ENCODE peak calls at places on chromosomes 3 and 15, in six cellular contexts. Z is ovary, G is upper lobe of left lung, C is HepG2, O is K562, H is transverse colon. I is an unnamed sample. For H3K4me1, the result is how much of the 10 kb centered on the place peaks cover.

GRCh38 chr3:106560451-106560966 is 691.7 kb upstream of the CBLB start:
- DNase-seq in Z (no peak), G (no peak), C (no peak), O (no peak), H (no peak), I (no peak)

GRCh38 chr3:161691677-161692076 is 195.1 kb downstream of the OTOL1 start:
- DNase-seq in Z (no peak), G (no peak), C (no peak), O (no peak), H (no peak), I (no peak)

GRCh38 chr3:12948371-12948770 is 107.0 kb upstream of the RPL32 start:
- DNase-seq in Z (no peak), G (no peak), C (no peak), O (no peak), H (no peak), I (no peak)

GRCh38 chr3:52299815-52300611 is 12.4 kb downstream of the GLYCTK start:
- DNase-seq in Z (peak), G (peak), C (peak), O (peak), H (no peak), I (no peak)

GRCh38 chr3:185688808-185689207 is 102.7 kb downstream of the SENP2 start:
- DNase-seq in Z (no peak), G (peak), C (peak), O (no peak), H (no peak), I (no peak)

GRCh38 chr15:39585871-39586301 is 5.0 kb downstream of the THBS1 start:
- DNase-seq in Z (no peak), G (no peak), C (no peak), O (no peak), H (peak), I (no peak)

GRCh38 chr15:54131410-54131809 is 153.2 kb downstream of the UNC13C start:
- DNase-seq in Z (no peak), G (no peak), C (no peak), O (no peak), H (no peak), I (no peak)

GRCh38 chr3:128479558-128480086 is 12.9 kb upstream of the DNAJB8 start:
- DNase-seq in Z (no peak), G (no peak), C (no peak), O (no peak), H (no peak), I (no peak)

GRCh38 chr15:61063875-61064320 is 165.2 kb downstream of the RORA start:
- DNase-seq in Z (no peak), G (no peak), C (no peak), O (no peak), H (peak), I (no peak)

GRCh38 chr3:160162440-160162839 is 62.8 kb upstream of the C3orf80 start:
- DNase-seq in Z (no peak), G (no peak), C (no peak), O (no peak), H (no peak), I (peak)

GRCh38 chr3:40691598-40691905 is 166.8 kb downstream of the ZNF621 start:
- DNase-seq in Z (no peak), G (no peak), C (peak), O (no peak), H (no peak), I (no peak)

GRCh38 chr3:143157957-143158548 is 38.5 kb downstream of the CHST2 start:
- DNase-seq in Z (no peak), G (no peak), C (no peak), O (no peak), H (no peak), I (no peak)
- TF ChIP-seq EP300 in Z (no peak), G (no peak), C (no peak), O (no peak), H (no peak), I (no peak)

DNA sequence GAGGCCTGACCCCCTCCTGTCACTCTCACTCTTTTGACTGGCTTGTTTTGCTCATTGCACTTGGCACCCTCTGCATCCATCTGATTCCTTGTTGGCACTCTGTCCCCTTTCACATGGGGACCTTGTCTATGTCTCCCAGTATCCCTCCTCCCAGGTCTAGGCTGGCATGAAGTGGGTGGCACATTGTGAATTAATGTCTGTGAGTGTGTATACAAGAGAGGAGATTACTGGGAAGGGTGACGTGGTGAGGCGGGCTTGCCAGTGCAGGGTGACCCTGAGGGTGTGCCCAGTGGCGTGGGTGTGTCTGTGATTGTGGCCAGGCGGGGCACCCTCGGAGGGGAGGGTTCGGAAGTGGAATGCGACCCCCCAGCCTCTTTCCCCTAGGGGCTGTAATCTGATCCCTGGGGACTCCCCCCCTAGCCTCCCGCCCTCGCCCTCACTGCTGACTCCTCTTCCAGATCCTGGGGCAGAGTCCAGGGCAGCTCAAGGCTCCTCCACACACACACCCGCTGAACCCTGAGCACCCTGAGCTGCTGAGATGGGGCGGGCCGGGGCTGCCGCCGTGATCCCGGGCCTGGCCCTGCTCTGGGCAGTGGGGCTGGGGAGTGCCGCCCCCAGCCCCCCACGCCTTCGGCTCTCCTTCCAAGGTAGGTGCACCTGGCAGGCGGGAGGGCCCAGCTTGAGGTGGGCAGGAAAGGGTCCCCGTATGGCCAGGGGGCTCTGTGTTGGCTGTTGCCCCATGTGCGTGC is at the start of gene SEMA3B:
- DNase-seq in Z (peak), G (peak), C (peak), O (no peak), H (peak), I (no peak)
- H3K4me3 ChIP-seq in Z (peak), G (peak), C (peak), O (no peak), H (peak), I (peak)

GRCh38 chr3:61948699-61949305 is 387.4 kb downstream of the PTPRG start:
- DNase-seq in Z (no peak), G (no peak), C (no peak), O (no peak), H (no peak), I (no peak)
- H3K4me1 ChIP-seq in Z (under half), G (under half), C (under half), O (under half), H (under half), I (under half)

GRCh38 chr15:95259965-95260364 is 1028.6 kb downstream of the MCTP2 start:
- DNase-seq in Z (peak), G (no peak), C (no peak), O (peak), H (no peak), I (no peak)
- TF ChIP-seq EP300 in Z (no peak), G (no peak), C (no peak), O (no peak), H (no peak), I (no peak)

GRCh38 chr15:98859149-98859548 is 148.4 kb downstream of the PGPEP1L start:
- DNase-seq in Z (no peak), G (no peak), C (no peak), O (no peak), H (no peak), I (no peak)

GRCh38 chr15:98861188-98861587 is 146.4 kb downstream of the PGPEP1L start:
- DNase-seq in Z (no peak), G (no peak), C (no peak), O (no peak), H (no peak), I (no peak)

GRCh38 chr15:98860647-98861041 is 146.9 kb downstream of the PGPEP1L start:
- DNase-seq in Z (no peak), G (no peak), C (no peak), O (no peak), H (no peak), I (no peak)

GRCh38 chr15:98856540-98856907 is 151.1 kb downstream of the PGPEP1L start:
- DNase-seq in Z (no peak), G (no peak), C (no peak), O (no peak), H (no peak), I (no peak)

GRCh38 chr15:98858610-98859023 is 149.0 kb downstream of the PGPEP1L start:
- DNase-seq in Z (no peak), G (no peak), C (no peak), O (no peak), H (no peak), I (no peak)
- H3K4me3 ChIP-seq in Z (no peak), G (no peak), C (no peak), O (no peak), H (no peak), I (no peak)

DNA sequence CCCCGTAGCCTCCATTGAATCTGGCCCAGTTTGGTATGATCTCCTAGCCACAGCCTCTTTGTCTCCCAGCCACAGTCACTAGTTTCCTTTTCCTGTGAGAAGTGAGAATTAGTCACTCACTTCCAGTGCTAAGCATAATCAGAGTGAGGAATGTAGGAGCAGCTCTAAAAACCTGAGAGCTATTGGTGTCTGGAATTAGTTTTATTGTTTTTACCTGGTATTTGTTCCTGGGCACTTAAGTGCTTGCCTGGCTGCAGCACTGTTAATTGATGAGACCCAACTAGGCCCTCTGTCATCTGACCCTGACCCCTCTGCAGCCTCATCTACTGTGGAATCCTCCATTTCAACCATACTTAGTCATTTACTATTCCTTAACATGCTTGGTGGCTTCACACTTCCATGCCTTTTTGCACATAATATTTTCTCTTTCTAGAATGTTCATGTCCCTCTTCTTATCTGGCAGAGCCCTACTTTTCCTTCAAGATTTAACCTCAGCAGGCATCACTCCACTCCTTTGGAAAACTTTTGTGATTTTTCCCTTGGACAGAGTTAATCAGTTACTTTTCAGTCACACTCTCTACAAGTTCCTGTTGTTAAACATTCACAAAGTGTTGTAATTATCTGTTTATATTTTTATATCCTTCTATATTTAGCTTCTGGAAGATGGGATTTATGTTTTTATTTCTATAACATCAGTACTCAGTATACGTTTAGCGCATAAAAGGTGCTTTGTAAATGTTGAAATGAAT is 48.8 kb downstream of the PDE8A start:
- DNase-seq in Z (no peak), G (no peak), C (no peak), O (no peak), H (no peak), I (no peak)
- H3K4me1 ChIP-seq in Z (under half), G (under half), C (half or more), O (under half), H (under half), I (half or more)

GRCh38 chr15:66955001-66955516 is 110.3 kb upstream of the SMAD3 start:
- DNase-seq in Z (no peak), G (no peak), C (no peak), O (no peak), H (no peak), I (no peak)

GRCh38 chr15:66956672-66957540 is 108.5 kb upstream of the SMAD3 start:
- DNase-seq in Z (no peak), G (no peak), C (no peak), O (no peak), H (no peak), I (no peak)

GRCh38 chr15:66953523-66954229 is 111.7 kb upstream of the SMAD3 start:
- DNase-seq in Z (no peak), G (no peak), C (no peak), O (no peak), H (no peak), I (no peak)

GRCh38 chr15:66954601-66955000 is 110.8 kb upstream of the SMAD3 start:
- DNase-seq in Z (no peak), G (no peak), C (no peak), O (no peak), H (no peak), I (no peak)

DNA sequence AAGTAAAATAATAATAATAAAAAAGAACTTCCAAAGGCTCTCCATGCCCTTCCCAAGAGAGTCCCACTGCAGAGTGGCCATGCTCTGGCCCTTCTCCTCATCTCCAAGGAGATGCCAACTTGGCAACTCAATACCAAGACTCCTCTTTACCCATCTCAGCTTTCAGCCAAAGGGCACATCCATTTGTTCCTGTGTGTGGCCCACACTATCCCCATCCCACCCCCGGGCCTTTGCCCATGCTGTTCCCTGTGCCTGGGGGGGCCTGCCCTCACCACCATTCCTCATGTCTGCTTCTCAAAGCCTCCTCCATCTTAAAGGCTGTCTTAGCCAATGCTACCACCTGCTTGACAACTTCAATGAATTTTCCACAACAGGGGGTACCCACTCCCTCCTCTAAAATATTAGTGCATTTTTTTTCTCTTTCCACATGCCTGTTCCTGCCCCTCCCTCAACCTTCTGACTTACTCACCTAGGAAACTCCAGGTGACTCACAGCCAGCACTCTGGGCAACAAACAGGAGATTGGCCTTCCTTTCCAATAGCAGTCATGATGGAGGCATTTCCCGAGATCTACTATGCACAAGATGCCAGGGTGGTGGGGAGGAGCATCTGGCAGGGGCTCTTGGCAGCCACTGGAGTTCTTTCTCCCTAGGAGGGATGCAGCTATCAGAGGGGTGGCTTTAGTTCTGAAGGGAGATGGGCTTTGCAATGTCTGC is 109.4 kb upstream of the SMAD3 start:
- DNase-seq in Z (no peak), G (no peak), C (no peak), O (no peak), H (no peak), I (no peak)
- TF ChIP-seq EP300 in Z (no peak), G (no peak), C (no peak), O (no peak), H (no peak), I (no peak)

GRCh38 chr15:79307251-79307650 is 3.7 kb upstream of the TMED3 start:
- DNase-seq in Z (no peak), G (no peak), C (no peak), O (no peak), H (no peak), I (no peak)

GRCh38 chr15:79310985-79311900 is at the start of gene TMED3:
- DNase-seq in Z (peak), G (peak), C (peak), O (peak), H (peak), I (peak)

GRCh38 chr15:79308874-79309273 is 2.0 kb upstream of the TMED3 start:
- DNase-seq in Z (no peak), G (no peak), C (no peak), O (no peak), H (no peak), I (no peak)

GRCh38 chr15:79311901-79312553 is 1.1 kb downstream of the TMED3 start:
- DNase-seq in Z (no peak), G (no peak), C (no peak), O (no peak), H (no peak), I (peak)

DNA sequence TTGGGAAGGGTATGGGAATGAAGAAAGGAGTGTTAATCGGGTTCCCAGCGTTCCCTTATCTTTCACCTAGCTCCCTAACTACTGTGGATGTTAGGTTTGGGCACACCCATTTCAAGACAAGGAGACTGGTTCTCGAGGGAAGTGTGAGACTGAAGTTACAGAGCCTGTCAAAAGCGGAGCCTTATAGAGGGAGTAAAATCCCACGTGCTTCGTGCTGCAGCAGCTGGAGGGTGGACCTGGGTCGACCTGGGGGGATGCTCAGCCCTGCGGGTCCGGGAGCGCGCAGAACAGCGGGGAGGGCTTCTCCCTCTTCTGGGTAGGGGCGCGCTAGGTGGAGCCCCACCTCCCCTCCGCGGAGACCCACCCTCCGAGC is 314 bp upstream of the TMED3 start:
- DNase-seq in Z (no peak), G (no peak), C (peak), O (no peak), H (no peak), I (peak)
- H3K4me3 ChIP-seq in Z (peak), G (peak), C (peak), O (peak), H (peak), I (peak)

GRCh38 chr15:68349173-68349572 is 71.6 kb downstream of the FEM1B start:
- DNase-seq in Z (no peak), G (no peak), C (no peak), O (no peak), H (no peak), I (no peak)
- H3K4me1 ChIP-seq in Z (under half), G (under half), C (under half), O (under half), H (under half), I (under half)

I was measured in esophagus muscularis mucosa.